ENCODE peak calls at places on chromosome 21, in four cellular contexts. One of them, this sample, is unnamed.

GRCh38 chr21:45091540-45092322 is 17.4 kb downstream of the ADARB1 start:
- DNase-seq in HTR-8/SVneo: no peak
- DNase-seq in sigmoid colon: no peak
- DNase-seq in activated T-cell treated with anti-CD3 and anti-CD28 coated beads, Interleukin-2, amount 50 U/mL, for 72 hours: no peak
- DNase-seq in this sample: no peak

GRCh38 chr21:36587388-36587787 is 107.5 kb upstream of the CLDN14 start:
- DNase-seq in sigmoid colon: no peak
- DNase-seq in activated T-cell treated with anti-CD3 and anti-CD28 coated beads, Interleukin-2, amount 50 U/mL, for 72 hours: no peak
- DNase-seq in HTR-8/SVneo: no peak
- DNase-seq in this sample: no peak

GRCh38 chr21:35045539-35046222 is 3.4 kb downstream of the RUNX1 start:
- DNase-seq in sigmoid colon: no peak
- DNase-seq in HTR-8/SVneo: no peak
- DNase-seq in activated T-cell treated with anti-CD3 and anti-CD28 coated beads, Interleukin-2, amount 50 U/mL, for 72 hours: peak; percentile 62
- DNase-seq in this sample: no peak

GRCh38 chr21:37829447-37829846 is 86.8 kb downstream of the KCNJ6 start:
- DNase-seq in sigmoid colon: no peak
- DNase-seq in activated T-cell treated with anti-CD3 and anti-CD28 coated beads, Interleukin-2, amount 50 U/mL, for 72 hours: no peak
- DNase-seq in HTR-8/SVneo: peak; percentile 28
- DNase-seq in this sample: no peak

GRCh38 chr21:32572574-32573420 is 12.5 kb downstream of the TCP10L start:
- DNase-seq in sigmoid colon: no peak
- DNase-seq in HTR-8/SVneo: no peak
- DNase-seq in activated T-cell treated with anti-CD3 and anti-CD28 coated beads, Interleukin-2, amount 50 U/mL, for 72 hours: no peak
- DNase-seq in this sample: no peak

GRCh38 chr21:46667191-46667734 is 31.8 kb downstream of the PRMT2 start:
- DNase-seq in activated T-cell treated with anti-CD3 and anti-CD28 coated beads, Interleukin-2, amount 50 U/mL, for 72 hours: peak; percentile 22
- DNase-seq in sigmoid colon: no peak
- DNase-seq in HTR-8/SVneo: peak; percentile 36
- DNase-seq in this sample: no peak

GRCh38 chr21:38841472-38841871 is 35.7 kb downstream of the ETS2 start:
- DNase-seq in sigmoid colon: no peak
- DNase-seq in HTR-8/SVneo: no peak
- DNase-seq in activated T-cell treated with anti-CD3 and anti-CD28 coated beads, Interleukin-2, amount 50 U/mL, for 72 hours: no peak
- DNase-seq in this sample: no peak

GRCh38 chr21:36699026-36699545 is at the start of gene SIM2:
- DNase-seq in sigmoid colon: no peak
- DNase-seq in activated T-cell treated with anti-CD3 and anti-CD28 coated beads, Interleukin-2, amount 50 U/mL, for 72 hours: peak; percentile 12
- DNase-seq in HTR-8/SVneo: peak; percentile 72
- DNase-seq in this sample: peak; percentile 48

GRCh38 chr21:44790401-44790800 is 11.2 kb downstream of the UBE2G2 start:
- DNase-seq in HTR-8/SVneo: no peak
- DNase-seq in sigmoid colon: no peak
- DNase-seq in activated T-cell treated with anti-CD3 and anti-CD28 coated beads, Interleukin-2, amount 50 U/mL, for 72 hours: no peak
- DNase-seq in this sample: no peak

GRCh38 chr21:37561506-37561905 is 194.9 kb downstream of the DYRK1A start:
- DNase-seq in sigmoid colon: no peak
- DNase-seq in HTR-8/SVneo: no peak
- DNase-seq in activated T-cell treated with anti-CD3 and anti-CD28 coated beads, Interleukin-2, amount 50 U/mL, for 72 hours: no peak
- DNase-seq in this sample: no peak

GRCh38 chr21:25647632-25648031 is 8.6 kb downstream of the JAM2 start:
- DNase-seq in sigmoid colon: no peak
- DNase-seq in HTR-8/SVneo: no peak
- DNase-seq in activated T-cell treated with anti-CD3 and anti-CD28 coated beads, Interleukin-2, amount 50 U/mL, for 72 hours: no peak
- DNase-seq in this sample: no peak

GRCh38 chr21:45935628-45936027 is 45.9 kb upstream of the COL6A1 start:
- DNase-seq in activated T-cell treated with anti-CD3 and anti-CD28 coated beads, Interleukin-2, amount 50 U/mL, for 72 hours: no peak
- DNase-seq in HTR-8/SVneo: no peak
- DNase-seq in sigmoid colon: no peak
- DNase-seq in this sample: no peak

GRCh38 chr21:43644609-43645008 is 14.7 kb downstream of the HSF2BP start:
- DNase-seq in HTR-8/SVneo: no peak
- DNase-seq in activated T-cell treated with anti-CD3 and anti-CD28 coated beads, Interleukin-2, amount 50 U/mL, for 72 hours: no peak
- DNase-seq in sigmoid colon: no peak
- DNase-seq in this sample: no peak

GRCh38 chr21:36663033-36663855 is 35.7 kb upstream of the SIM2 start:
- DNase-seq in activated T-cell treated with anti-CD3 and anti-CD28 coated beads, Interleukin-2, amount 50 U/mL, for 72 hours: no peak
- DNase-seq in HTR-8/SVneo: no peak
- DNase-seq in sigmoid colon: no peak
- DNase-seq in this sample: no peak

GRCh38 chr21:34141373-34141772 is 68.0 kb downstream of the MRPS6 start:
- DNase-seq in activated T-cell treated with anti-CD3 and anti-CD28 coated beads, Interleukin-2, amount 50 U/mL, for 72 hours: no peak
- DNase-seq in HTR-8/SVneo: no peak
- DNase-seq in sigmoid colon: no peak
- DNase-seq in this sample: no peak

GRCh38 chr21:36472377-36472776 is 7.5 kb downstream of the CLDN14 start:
- DNase-seq in HTR-8/SVneo: no peak
- DNase-seq in activated T-cell treated with anti-CD3 and anti-CD28 coated beads, Interleukin-2, amount 50 U/mL, for 72 hours: no peak
- DNase-seq in sigmoid colon: no peak
- DNase-seq in this sample: no peak

GRCh38 chr21:43585924-43586411 is 73.3 kb downstream of the HSF2BP start:
- DNase-seq in activated T-cell treated with anti-CD3 and anti-CD28 coated beads, Interleukin-2, amount 50 U/mL, for 72 hours: no peak
- DNase-seq in HTR-8/SVneo: peak; percentile 90
- DNase-seq in sigmoid colon: peak; percentile 84
- DNase-seq in this sample: no peak

GRCh38 chr21:36744560-36745231 is 45.8 kb downstream of the SIM2 start:
- DNase-seq in sigmoid colon: no peak
- DNase-seq in activated T-cell treated with anti-CD3 and anti-CD28 coated beads, Interleukin-2, amount 50 U/mL, for 72 hours: no peak
- DNase-seq in HTR-8/SVneo: no peak
- DNase-seq in this sample: no peak

GRCh38 chr21:15289896-15290841 is 225.4 kb upstream of the NRIP1 start:
- DNase-seq in HTR-8/SVneo: no peak
- DNase-seq in sigmoid colon: peak; percentile 64
- DNase-seq in activated T-cell treated with anti-CD3 and anti-CD28 coated beads, Interleukin-2, amount 50 U/mL, for 72 hours: no peak
- DNase-seq in this sample: peak; percentile 56

GRCh38 chr21:15037095-15037730 is 27.6 kb downstream of the NRIP1 start:
- DNase-seq in sigmoid colon: no peak
- DNase-seq in HTR-8/SVneo: no peak
- DNase-seq in activated T-cell treated with anti-CD3 and anti-CD28 coated beads, Interleukin-2, amount 50 U/mL, for 72 hours: no peak
- DNase-seq in this sample: no peak

GRCh38 chr21:42093991-42094417 is 22.9 kb downstream of the UMODL1 start:
- DNase-seq in activated T-cell treated with anti-CD3 and anti-CD28 coated beads, Interleukin-2, amount 50 U/mL, for 72 hours: no peak
- DNase-seq in HTR-8/SVneo: peak; percentile 72
- DNase-seq in sigmoid colon: no peak
- DNase-seq in this sample: no peak

GRCh38 chr21:17185685-17186084 is 327.2 kb upstream of the CXADR start:
- DNase-seq in HTR-8/SVneo: no peak
- DNase-seq in sigmoid colon: no peak
- DNase-seq in activated T-cell treated with anti-CD3 and anti-CD28 coated beads, Interleukin-2, amount 50 U/mL, for 72 hours: no peak
- DNase-seq in this sample: no peak

GRCh38 chr21:19553930-19554615 is 1150.5 kb upstream of the TMPRSS15 start:
- DNase-seq in activated T-cell treated with anti-CD3 and anti-CD28 coated beads, Interleukin-2, amount 50 U/mL, for 72 hours: no peak
- DNase-seq in sigmoid colon: no peak
- DNase-seq in HTR-8/SVneo: no peak
- DNase-seq in this sample: no peak

GRCh38 chr21:42214081-42214750 is 4.7 kb upstream of the ABCG1 start:
- DNase-seq in sigmoid colon: no peak
- DNase-seq in HTR-8/SVneo: no peak
- DNase-seq in activated T-cell treated with anti-CD3 and anti-CD28 coated beads, Interleukin-2, amount 50 U/mL, for 72 hours: no peak
- DNase-seq in this sample: peak; percentile 51

GRCh38 chr21:43362306-43362927 is 64.5 kb downstream of the SIK1 start:
- DNase-seq in HTR-8/SVneo: no peak
- DNase-seq in activated T-cell treated with anti-CD3 and anti-CD28 coated beads, Interleukin-2, amount 50 U/mL, for 72 hours: peak; percentile 77
- DNase-seq in sigmoid colon: peak; percentile 86
- DNase-seq in this sample: peak; percentile 86

GRCh38 chr21:34722684-34723300 is 54.0 kb downstream of the CLIC6 start:
- DNase-seq in activated T-cell treated with anti-CD3 and anti-CD28 coated beads, Interleukin-2, amount 50 U/mL, for 72 hours: peak; percentile 39
- DNase-seq in sigmoid colon: no peak
- DNase-seq in HTR-8/SVneo: peak; percentile 33
- DNase-seq in this sample: no peak

GRCh38 chr21:25878334-25878733 is 143.6 kb downstream of the GABPA start:
- DNase-seq in sigmoid colon: no peak
- DNase-seq in activated T-cell treated with anti-CD3 and anti-CD28 coated beads, Interleukin-2, amount 50 U/mL, for 72 hours: no peak
- DNase-seq in HTR-8/SVneo: no peak
- DNase-seq in this sample: no peak

GRCh38 chr21:25980710-25981109 is 189.9 kb downstream of the APP start:
- DNase-seq in HTR-8/SVneo: no peak
- DNase-seq in activated T-cell treated with anti-CD3 and anti-CD28 coated beads, Interleukin-2, amount 50 U/mL, for 72 hours: no peak
- DNase-seq in sigmoid colon: no peak
- DNase-seq in this sample: no peak

GRCh38 chr21:42544544-42544943 is 30.9 kb downstream of the SLC37A1 start:
- DNase-seq in HTR-8/SVneo: no peak
- DNase-seq in sigmoid colon: peak; percentile 27
- DNase-seq in activated T-cell treated with anti-CD3 and anti-CD28 coated beads, Interleukin-2, amount 50 U/mL, for 72 hours: no peak
- DNase-seq in this sample: peak; percentile 45

GRCh38 chr21:41141031-41141457 is 26.9 kb upstream of the BACE2 start:
- DNase-seq in activated T-cell treated with anti-CD3 and anti-CD28 coated beads, Interleukin-2, amount 50 U/mL, for 72 hours: no peak
- DNase-seq in sigmoid colon: no peak
- DNase-seq in HTR-8/SVneo: no peak
- DNase-seq in this sample: no peak

GRCh38 chr21:20570824-20571232 is 427.4 kb upstream of the NCAM2 start:
- DNase-seq in activated T-cell treated with anti-CD3 and anti-CD28 coated beads, Interleukin-2, amount 50 U/mL, for 72 hours: no peak
- DNase-seq in HTR-8/SVneo: no peak
- DNase-seq in sigmoid colon: no peak
- DNase-seq in this sample: no peak

GRCh38 chr21:44261675-44262295 is at the start of gene DNMT3L:
- DNase-seq in HTR-8/SVneo: no peak
- DNase-seq in activated T-cell treated with anti-CD3 and anti-CD28 coated beads, Interleukin-2, amount 50 U/mL, for 72 hours: no peak
- DNase-seq in sigmoid colon: no peak
- DNase-seq in this sample: peak; percentile 53

GRCh38 chr21:31556662-31557061 is 102.8 kb upstream of the SOD1 start:
- DNase-seq in HTR-8/SVneo: no peak
- DNase-seq in sigmoid colon: no peak
- DNase-seq in activated T-cell treated with anti-CD3 and anti-CD28 coated beads, Interleukin-2, amount 50 U/mL, for 72 hours: no peak
- DNase-seq in this sample: no peak

GRCh38 chr21:29130234-29130993 is at the start of gene MAP3K7CL:
- DNase-seq in sigmoid colon: peak; percentile 81
- DNase-seq in activated T-cell treated with anti-CD3 and anti-CD28 coated beads, Interleukin-2, amount 50 U/mL, for 72 hours: no peak
- DNase-seq in HTR-8/SVneo: peak; percentile 81
- DNase-seq in this sample: no peak

GRCh38 chr21:43884012-43884860 is 19.2 kb downstream of the AGPAT3 start:
- DNase-seq in activated T-cell treated with anti-CD3 and anti-CD28 coated beads, Interleukin-2, amount 50 U/mL, for 72 hours: peak; percentile 39
- DNase-seq in sigmoid colon: no peak
- DNase-seq in HTR-8/SVneo: no peak
- DNase-seq in this sample: no peak

This sample was measured in sciatic nerve.